ENCODE peak calls at places on chromosomes 16 and 17, in eight cellular contexts. Y is breast epithelium, U is pancreas, O is tibial artery, Z is prostate gland, L is cardiac muscle cell, W is PC-9, R is GM23338. V is an unnamed sample.

GRCh38 chr17:72336026-72336803 is 215.4 kb downstream of the SOX9 start:
- DNase-seq in Y (no peak), Z (no peak), O (no peak), W (no peak), R (peak; percentile 49), L (no peak), U (no peak), V (no peak)

GRCh38 chr17:79106958-79107357 is 32.3 kb downstream of the ENGASE start:
- DNase-seq in Y (no peak), W (no peak), Z (no peak), U (no peak), O (no peak), L (no peak), R (no peak), V (no peak)

GRCh38 chr17:17568772-17569195 is 22.7 kb downstream of the PEMT start:
- DNase-seq in W (peak; percentile 49), O (no peak), L (peak; percentile 53), R (peak; percentile 88), Z (peak; percentile 76), Y (peak; percentile 39), U (peak; percentile 82), V (peak; percentile 90)

GRCh38 chr16:85086347-85087291 is 25.7 kb downstream of the CIBAR2 start:
- DNase-seq in Z (peak; percentile 57), Y (peak; percentile 55), L (peak; percentile 65), R (peak; percentile 84), W (peak; percentile 52), O (peak; percentile 79), U (peak; percentile 32), V (peak; percentile 80)

GRCh38 chr16:84461029-84461415 is 43.4 kb downstream of the MEAK7 start:
- DNase-seq in R (no peak), L (no peak), W (no peak), O (peak; percentile 45), U (no peak), Y (no peak), Z (no peak), V (no peak)

GRCh38 chr17:6387858-6388257 is 47.1 kb downstream of the AIPL1 start:
- DNase-seq in U (no peak), R (no peak), L (no peak), W (no peak), O (peak; percentile 15), Z (no peak), Y (no peak), V (no peak)

GRCh38 chr17:57569860-57570259 is 175.2 kb downstream of the CCDC182 start:
- DNase-seq in R (no peak), U (no peak), Z (no peak), L (no peak), W (no peak), O (no peak), Y (no peak), V (no peak)

GRCh38 chr16:11901091-11901490 is 14.7 kb downstream of the GSPT1 start:
- DNase-seq in Z (no peak), U (no peak), O (no peak), Y (no peak), L (peak; percentile 4), R (no peak), W (no peak), V (no peak)

GRCh38 chr17:4566785-4567184 is 6.4 kb upstream of the GGT6 start:
- DNase-seq in U (peak; percentile 49), L (peak; percentile 70), O (no peak), W (peak; percentile 58), Y (no peak), Z (peak; percentile 43), R (peak; percentile 94), V (peak; percentile 78)

GRCh38 chr16:576197-576822 is 6.5 kb downstream of the PIGQ start:
- DNase-seq in Z (no peak), R (no peak), O (no peak), Y (no peak), U (no peak), W (no peak), L (no peak), V (no peak)

GRCh38 chr17:43839670-43840101 is 6.7 kb upstream of the MPP3 start:
- DNase-seq in O (no peak), Z (peak; percentile 33), U (peak; percentile 58), R (peak; percentile 20), Y (peak; percentile 80), W (peak; percentile 90), L (no peak), V (peak; percentile 85)

GRCh38 chr16:48113471-48113870 is 42.3 kb downstream of the ABCC12 start:
- DNase-seq in Y (no peak), W (peak; percentile 28), U (no peak), L (no peak), R (peak; percentile 51), O (no peak), Z (no peak), V (no peak)

GRCh38 chr16:89320717-89321501 is 103.4 kb downstream of the ZNF778 start:
- DNase-seq in R (peak; percentile 74), L (peak; percentile 61), U (no peak), Z (no peak), O (no peak), W (peak; percentile 60), Y (no peak), V (peak; percentile 85)

GRCh38 chr17:17398928-17399926 is 77.6 kb upstream of the MED9 start:
- DNase-seq in Y (no peak), W (no peak), U (no peak), O (no peak), R (no peak), Z (no peak), L (no peak), V (no peak)

GRCh38 chr17:42163113-42163512 is 8.3 kb upstream of the RAB5C start:
- DNase-seq in W (no peak), O (no peak), Y (no peak), U (no peak), R (peak; percentile 82), Z (no peak), L (no peak), V (peak; percentile 52)

GRCh38 chr16:64297863-64298579 is 823.8 kb downstream of the CDH11 start:
- DNase-seq in W (no peak), O (no peak), L (no peak), R (no peak), Z (no peak), U (no peak), Y (no peak), V (no peak)

GRCh38 chr17:2174471-2175293 is 119.8 kb downstream of the HIC1 start:
- DNase-seq in Y (no peak), R (peak; percentile 27), W (no peak), L (peak; percentile 98), Z (peak; percentile 75), O (peak; percentile 84), U (no peak), V (no peak)

GRCh38 chr16:67928561-67929364 is 2.9 kb downstream of the CTRL start:
- DNase-seq in Y (no peak), U (peak; percentile 80), R (peak; percentile 89), W (no peak), O (no peak), L (peak; percentile 70), Z (peak; percentile 62), V (peak; percentile 84)

GRCh38 chr16:77723108-77723514 is 797 bp downstream of the NUDT7 start:
- DNase-seq in U (peak; percentile 22), W (no peak), R (no peak), Z (no peak), Y (no peak), O (peak; percentile 73), L (peak; percentile 66), V (peak; percentile 30)

GRCh38 chr17:50151041-50151936 is 812 bp upstream of the PPP1R9B start:
- DNase-seq in Y (peak; percentile 71), Z (peak; percentile 86), R (peak; percentile 96), U (peak; percentile 92), L (peak; percentile 95), O (peak; percentile 95), W (peak; percentile 85), V (peak; percentile 94)

GRCh38 chr17:34370997-34371395 is 8.0 kb upstream of the CCL1 start:
- DNase-seq in Y (no peak), W (no peak), L (no peak), R (no peak), U (no peak), Z (peak; percentile 39), O (no peak), V (no peak)

DNA sequence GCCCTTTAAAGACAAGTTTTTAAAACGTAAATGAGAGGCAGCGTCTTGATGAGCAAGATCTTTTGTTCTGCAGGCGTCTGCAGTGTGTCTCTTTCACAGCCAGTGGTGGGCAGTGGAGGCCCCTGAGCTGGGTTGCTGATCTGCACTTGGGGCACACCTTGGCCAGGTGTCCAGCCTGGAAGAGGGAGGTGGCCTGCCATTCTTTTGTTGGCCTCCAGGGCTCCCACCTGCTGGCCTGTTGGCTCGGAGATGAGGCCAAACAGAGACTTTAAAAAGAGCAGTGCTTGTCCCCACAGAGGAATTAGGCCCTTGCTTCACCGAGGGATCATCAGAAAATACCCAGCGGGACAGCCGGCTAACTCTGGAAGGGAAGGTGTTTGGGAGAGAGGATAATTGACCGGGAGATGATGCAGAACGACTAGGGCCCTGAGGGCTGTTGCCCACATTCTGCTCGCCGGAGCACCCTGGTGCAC is 145.9 kb upstream of the PLCG2 start:
- DNase-seq in L (no peak), U (no peak), W (no peak), R (peak; percentile 76), O (no peak), Z (no peak), Y (no peak), V (no peak)
- TF ChIP-seq CTCF in L (no peak), U (no peak), W (peak; percentile 87), R (peak; percentile 28), O (no peak), Z (no peak), Y (peak; percentile 28), V (peak; percentile 12)

DNA sequence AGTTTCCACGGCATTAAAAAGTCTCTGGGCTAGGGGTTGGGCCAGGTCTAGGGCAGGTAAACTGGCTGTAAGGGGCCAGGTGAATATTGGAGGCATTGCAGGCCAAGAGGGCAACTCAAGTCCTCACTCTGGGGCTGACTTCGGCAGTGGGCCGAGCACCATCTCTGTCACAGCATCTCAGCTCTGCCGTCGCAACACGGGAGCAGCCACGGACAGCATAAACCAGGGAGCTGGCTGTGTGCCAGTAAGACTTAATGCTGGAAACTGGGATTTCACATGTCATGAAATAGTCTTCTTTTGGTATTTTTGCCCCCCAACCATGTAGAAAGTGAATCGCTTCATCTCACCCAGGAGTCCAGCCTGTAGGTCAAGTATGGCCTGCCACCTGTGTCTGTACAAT is 12.6 kb upstream of the LGALS9 start:
- DNase-seq in Y (no peak), Z (no peak), L (no peak), W (no peak), R (no peak), U (no peak), O (no peak), V (no peak)
- H3K36me3 ChIP-seq in Y (no peaks in the 10 kb centered on the region), Z (no peaks in the 10 kb centered on the region), L (peaks cover 18% of the 10 kb centered on the region), W (no peaks in the 10 kb centered on the region), R (peaks cover 5% of the 10 kb centered on the region), U (peaks cover 10% of the 10 kb centered on the region), O (peaks cover 92% of the 10 kb centered on the region), V (no peaks in the 10 kb centered on the region)

GRCh38 chr16:2603165-2604015 is 65.6 kb downstream of the PDPK1 start:
- DNase-seq in L (peak; percentile 98), O (peak; percentile 96), U (peak; percentile 94), R (peak; percentile 99), Z (peak; percentile 93), Y (peak; percentile 92), W (peak; percentile 92), V (peak; percentile 98)
- TF ChIP-seq CTCF in L (no peak), O (no peak), U (no peak), R (peak; percentile 17), Z (no peak), Y (no peak), W (no peak), V (no peak)

DNA sequence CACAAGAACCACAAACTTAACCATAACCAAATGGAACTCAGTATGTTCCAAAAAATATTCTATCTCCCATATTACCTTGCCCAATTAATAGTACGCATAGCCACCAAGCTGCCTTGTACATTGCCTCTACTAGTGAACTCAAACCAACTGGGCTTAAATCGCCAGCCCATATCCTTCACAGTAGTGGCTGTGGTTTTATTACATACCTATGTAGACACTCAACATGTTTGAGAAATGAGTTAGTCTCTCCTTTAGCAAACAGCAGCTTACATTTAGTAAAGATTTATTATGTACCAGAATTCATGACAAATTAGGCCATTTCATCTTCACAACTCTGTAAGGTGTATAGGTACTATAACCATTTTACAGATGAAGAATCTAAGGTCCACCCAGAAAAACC is 41.4 kb downstream of the GRB2 start:
- DNase-seq in O (no peak), L (peak; percentile 66), R (no peak), U (no peak), Z (no peak), W (peak; percentile 61), Y (no peak), V (no peak)
- H3K36me3 ChIP-seq in O (no peaks in the 10 kb centered on the region), L (no peaks in the 10 kb centered on the region), R (no peaks in the 10 kb centered on the region), U (no peaks in the 10 kb centered on the region), Z (no peaks in the 10 kb centered on the region), W (no peaks in the 10 kb centered on the region), Y (no peaks in the 10 kb centered on the region), V (no peaks in the 10 kb centered on the region)

V was measured in colonic mucosa.